ENCODE peak calls at places on chromosomes 7 and 10, in seven cellular contexts. One of them, this sample, is unnamed.

GRCh38 chr7:33185786-33186185 is 56.4 kb downstream of the BBS9 start:
- DNase-seq in stomach: no peak
- DNase-seq in HCT116: peak
- DNase-seq in right atrium auricular region: no peak
- DNase-seq in ovary: no peak
- DNase-seq in HepG2: peak
- DNase-seq in GM20000: peak
- DNase-seq in this sample: peak

GRCh38 chr10:124680675-124681074 is 63.5 kb downstream of the FAM53B start:
- DNase-seq in ovary: no peak
- DNase-seq in right atrium auricular region: peak
- DNase-seq in HepG2: no peak
- DNase-seq in stomach: no peak
- DNase-seq in HCT116: no peak
- DNase-seq in GM20000: no peak
- DNase-seq in this sample: no peak

GRCh38 chr10:93471110-93471651 is 11.0 kb downstream of the MYOF start:
- DNase-seq in right atrium auricular region: no peak
- DNase-seq in GM20000: no peak
- DNase-seq in stomach: no peak
- DNase-seq in HepG2: peak
- DNase-seq in ovary: no peak
- DNase-seq in HCT116: peak
- DNase-seq in this sample: no peak

GRCh38 chr10:3067859-3068179 is 471 bp downstream of the PFKP start:
- DNase-seq in stomach: no peak
- DNase-seq in ovary: no peak
- DNase-seq in HCT116: no peak
- DNase-seq in right atrium auricular region: no peak
- DNase-seq in HepG2: no peak
- DNase-seq in GM20000: peak
- DNase-seq in this sample: peak

GRCh38 chr7:157224627-157225026 is 85.9 kb downstream of the UBE3C start:
- DNase-seq in right atrium auricular region: no peak
- DNase-seq in HepG2: peak
- DNase-seq in stomach: no peak
- DNase-seq in GM20000: no peak
- DNase-seq in ovary: no peak
- DNase-seq in HCT116: no peak
- DNase-seq in this sample: no peak

GRCh38 chr10:98608417-98608816 is 161.7 kb upstream of the HPS1 start:
- DNase-seq in stomach: no peak
- DNase-seq in HepG2: no peak
- DNase-seq in GM20000: no peak
- DNase-seq in ovary: no peak
- DNase-seq in HCT116: no peak
- DNase-seq in right atrium auricular region: no peak
- DNase-seq in this sample: no peak

GRCh38 chr7:137940656-137941518 is 61.0 kb downstream of the CREB3L2 start:
- DNase-seq in ovary: no peak
- DNase-seq in HCT116: no peak
- DNase-seq in right atrium auricular region: no peak
- DNase-seq in GM20000: no peak
- DNase-seq in stomach: peak
- DNase-seq in HepG2: peak
- DNase-seq in this sample: no peak

GRCh38 chr7:148400101-148400500 is 190.5 kb upstream of the C7orf33 start:
- DNase-seq in HCT116: no peak
- DNase-seq in stomach: no peak
- DNase-seq in ovary: no peak
- DNase-seq in HepG2: no peak
- DNase-seq in GM20000: no peak
- DNase-seq in right atrium auricular region: no peak
- DNase-seq in this sample: no peak

GRCh38 chr10:78424721-78425120 is 391.1 kb downstream of the RPS24 start:
- DNase-seq in ovary: no peak
- DNase-seq in GM20000: no peak
- DNase-seq in HepG2: peak
- DNase-seq in HCT116: peak
- DNase-seq in right atrium auricular region: no peak
- DNase-seq in stomach: no peak
- DNase-seq in this sample: no peak

GRCh38 chr10:97186911-97187310 is 1.2 kb upstream of the SLIT1 start:
- DNase-seq in HepG2: no peak
- DNase-seq in HCT116: no peak
- DNase-seq in stomach: no peak
- DNase-seq in right atrium auricular region: no peak
- DNase-seq in ovary: no peak
- DNase-seq in GM20000: no peak
- DNase-seq in this sample: no peak

GRCh38 chr10:97183314-97183713 is 2.4 kb downstream of the SLIT1 start:
- DNase-seq in ovary: no peak
- DNase-seq in HepG2: no peak
- DNase-seq in stomach: no peak
- DNase-seq in HCT116: no peak
- DNase-seq in right atrium auricular region: no peak
- DNase-seq in GM20000: no peak
- DNase-seq in this sample: no peak

GRCh38 chr10:97184971-97185325 is 811 bp downstream of the SLIT1 start:
- DNase-seq in GM20000: no peak
- DNase-seq in HepG2: no peak
- DNase-seq in HCT116: no peak
- DNase-seq in stomach: no peak
- DNase-seq in right atrium auricular region: no peak
- DNase-seq in ovary: no peak
- DNase-seq in this sample: no peak

GRCh38 chr10:97188234-97188847 is 2.6 kb upstream of the SLIT1 start:
- DNase-seq in HepG2: no peak
- DNase-seq in right atrium auricular region: no peak
- DNase-seq in GM20000: no peak
- DNase-seq in HCT116: no peak
- DNase-seq in stomach: no peak
- DNase-seq in ovary: no peak
- DNase-seq in this sample: peak

GRCh38 chr10:97185326-97186058 is at the start of gene SLIT1:
- DNase-seq in ovary: no peak
- DNase-seq in stomach: no peak
- DNase-seq in HepG2: no peak
- DNase-seq in GM20000: no peak
- DNase-seq in right atrium auricular region: no peak
- DNase-seq in HCT116: no peak
- DNase-seq in this sample: no peak
- TF ChIP-seq CTCF in ovary: no peak
- TF ChIP-seq CTCF in stomach: no peak
- TF ChIP-seq CTCF in HepG2: no peak
- TF ChIP-seq CTCF in GM20000: no peak
- TF ChIP-seq CTCF in right atrium auricular region: no peak
- TF ChIP-seq CTCF in HCT116: no peak
- TF ChIP-seq CTCF in this sample: no peak

DNA sequence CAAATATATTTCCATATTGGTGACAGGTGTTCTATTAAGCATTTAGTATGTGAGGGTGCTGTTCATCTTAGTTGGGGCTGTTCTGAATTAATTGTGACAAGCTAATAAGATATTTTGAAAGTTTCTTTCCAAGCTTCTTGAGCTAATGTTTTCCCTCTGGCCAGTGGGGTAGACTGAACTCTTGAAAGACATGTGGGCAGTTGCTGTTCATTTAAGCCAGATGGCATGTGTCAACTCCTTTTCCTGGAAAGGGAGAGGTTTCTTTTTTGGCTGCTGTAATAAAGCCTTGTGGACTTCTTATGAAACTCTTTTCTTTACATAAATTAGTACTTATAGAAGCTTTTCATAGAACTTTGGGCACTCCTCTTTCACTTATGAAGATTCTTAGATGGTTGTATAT is 21.7 kb downstream of the RAB18 start:
- DNase-seq in ovary: no peak
- DNase-seq in stomach: no peak
- DNase-seq in HCT116: no peak
- DNase-seq in HepG2: no peak
- DNase-seq in GM20000: no peak
- DNase-seq in right atrium auricular region: no peak
- DNase-seq in this sample: no peak
- TF ChIP-seq CTCF in ovary: no peak
- TF ChIP-seq CTCF in stomach: no peak
- TF ChIP-seq CTCF in HCT116: no peak
- TF ChIP-seq CTCF in HepG2: no peak
- TF ChIP-seq CTCF in GM20000: no peak
- TF ChIP-seq CTCF in right atrium auricular region: no peak
- TF ChIP-seq CTCF in this sample: no peak

GRCh38 chr7:3893151-3893788 is 592.2 kb downstream of the SDK1 start:
- DNase-seq in GM20000: no peak
- DNase-seq in stomach: no peak
- DNase-seq in right atrium auricular region: no peak
- DNase-seq in ovary: no peak
- DNase-seq in HepG2: no peak
- DNase-seq in HCT116: no peak
- DNase-seq in this sample: no peak

GRCh38 chr7:3895341-3895740 is 594.3 kb downstream of the SDK1 start:
- DNase-seq in right atrium auricular region: no peak
- DNase-seq in stomach: no peak
- DNase-seq in GM20000: no peak
- DNase-seq in HepG2: no peak
- DNase-seq in HCT116: no peak
- DNase-seq in ovary: no peak
- DNase-seq in this sample: no peak

GRCh38 chr7:3892167-3892566 is 591.1 kb downstream of the SDK1 start:
- DNase-seq in GM20000: no peak
- DNase-seq in HCT116: no peak
- DNase-seq in stomach: no peak
- DNase-seq in right atrium auricular region: no peak
- DNase-seq in ovary: no peak
- DNase-seq in HepG2: no peak
- DNase-seq in this sample: no peak

GRCh38 chr7:3893789-3894153 is 592.7 kb downstream of the SDK1 start:
- DNase-seq in HCT116: no peak
- DNase-seq in stomach: no peak
- DNase-seq in ovary: no peak
- DNase-seq in right atrium auricular region: no peak
- DNase-seq in HepG2: no peak
- DNase-seq in GM20000: no peak
- DNase-seq in this sample: no peak

DNA sequence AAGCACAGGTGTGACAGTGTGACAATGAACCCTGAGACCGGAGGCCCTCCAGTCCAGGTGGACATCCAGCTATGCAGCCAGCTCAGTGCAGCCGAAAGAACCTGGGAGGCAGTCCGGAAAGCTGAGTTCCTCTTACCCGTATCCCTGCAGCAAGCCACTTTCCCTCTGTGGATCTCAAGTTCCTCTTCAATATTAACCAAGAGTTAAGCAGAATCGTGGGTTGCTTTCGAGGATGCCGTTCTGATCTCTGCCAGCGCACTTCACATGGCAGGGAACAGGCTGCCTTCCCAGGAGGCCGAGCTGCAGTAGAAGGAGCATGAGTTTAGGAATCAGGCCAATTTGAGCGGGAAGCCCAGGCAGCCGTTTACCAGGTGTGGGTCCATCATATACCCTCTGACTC is 591.6 kb downstream of the SDK1 start:
- DNase-seq in HepG2: no peak
- DNase-seq in stomach: no peak
- DNase-seq in HCT116: no peak
- DNase-seq in right atrium auricular region: no peak
- DNase-seq in GM20000: no peak
- DNase-seq in ovary: no peak
- DNase-seq in this sample: no peak
- TF ChIP-seq CTCF in HepG2: no peak
- TF ChIP-seq CTCF in stomach: no peak
- TF ChIP-seq CTCF in HCT116: no peak
- TF ChIP-seq CTCF in right atrium auricular region: no peak
- TF ChIP-seq CTCF in GM20000: no peak
- TF ChIP-seq CTCF in ovary: no peak
- TF ChIP-seq CTCF in this sample: no peak

GRCh38 chr10:129741978-129742741 is 221.9 kb downstream of the EBF3 start:
- DNase-seq in HCT116: no peak
- DNase-seq in stomach: peak
- DNase-seq in right atrium auricular region: no peak
- DNase-seq in GM20000: no peak
- DNase-seq in ovary: no peak
- DNase-seq in HepG2: no peak
- DNase-seq in this sample: no peak

GRCh38 chr10:129742742-129743550 is 221.1 kb downstream of the EBF3 start:
- DNase-seq in HepG2: no peak
- DNase-seq in stomach: peak
- DNase-seq in HCT116: no peak
- DNase-seq in GM20000: no peak
- DNase-seq in ovary: no peak
- DNase-seq in right atrium auricular region: peak
- DNase-seq in this sample: no peak

GRCh38 chr10:129744896-129745750 is 219.0 kb downstream of the EBF3 start:
- DNase-seq in GM20000: no peak
- DNase-seq in HCT116: no peak
- DNase-seq in ovary: no peak
- DNase-seq in right atrium auricular region: no peak
- DNase-seq in stomach: no peak
- DNase-seq in HepG2: no peak
- DNase-seq in this sample: no peak

GRCh38 chr10:129743738-129744133 is 220.3 kb downstream of the EBF3 start:
- DNase-seq in HepG2: no peak
- DNase-seq in stomach: peak
- DNase-seq in ovary: no peak
- DNase-seq in HCT116: no peak
- DNase-seq in GM20000: no peak
- DNase-seq in right atrium auricular region: no peak
- DNase-seq in this sample: no peak

GRCh38 chr10:129744134-129744895 is 219.8 kb downstream of the EBF3 start:
- DNase-seq in GM20000: no peak
- DNase-seq in ovary: no peak
- DNase-seq in HCT116: no peak
- DNase-seq in right atrium auricular region: peak
- DNase-seq in stomach: peak
- DNase-seq in HepG2: no peak
- DNase-seq in this sample: no peak
- TF ChIP-seq CTCF in GM20000: no peak
- TF ChIP-seq CTCF in ovary: no peak
- TF ChIP-seq CTCF in HCT116: no peak
- TF ChIP-seq CTCF in right atrium auricular region: no peak
- TF ChIP-seq CTCF in stomach: no peak
- TF ChIP-seq CTCF in HepG2: no peak
- TF ChIP-seq CTCF in this sample: no peak

GRCh38 chr7:123367508-123368122 is 166.8 kb downstream of the IQUB start:
- DNase-seq in ovary: no peak
- DNase-seq in stomach: no peak
- DNase-seq in HCT116: peak
- DNase-seq in GM20000: peak
- DNase-seq in right atrium auricular region: no peak
- DNase-seq in HepG2: peak
- DNase-seq in this sample: peak
- TF ChIP-seq CTCF in ovary: no peak
- TF ChIP-seq CTCF in stomach: no peak
- TF ChIP-seq CTCF in HCT116: peak
- TF ChIP-seq CTCF in GM20000: peak
- TF ChIP-seq CTCF in right atrium auricular region: peak
- TF ChIP-seq CTCF in HepG2: peak
- TF ChIP-seq CTCF in this sample: peak

DNA sequence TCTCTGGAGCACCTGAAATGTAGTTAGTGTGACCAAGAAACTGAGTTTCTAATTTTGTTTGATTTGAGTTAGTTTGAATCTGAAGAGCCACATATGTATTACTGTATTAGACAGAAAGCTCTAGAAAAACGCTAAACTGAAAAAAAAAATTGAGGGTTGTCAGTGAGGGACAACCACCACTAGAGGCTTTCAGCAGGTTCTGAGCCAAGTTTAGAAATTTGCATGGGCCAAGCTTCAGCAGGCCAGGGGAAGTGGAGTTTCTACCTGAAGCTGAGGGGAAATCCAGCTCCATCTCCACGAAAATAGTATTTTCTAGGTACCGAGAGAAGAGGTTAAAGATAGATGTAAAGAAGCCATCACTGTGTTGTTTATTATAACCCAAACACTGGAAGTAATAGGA is 77.9 kb upstream of the PLXNA4 start:
- DNase-seq in stomach: no peak
- DNase-seq in GM20000: peak
- DNase-seq in ovary: no peak
- DNase-seq in right atrium auricular region: no peak
- DNase-seq in HCT116: peak
- DNase-seq in HepG2: no peak
- DNase-seq in this sample: peak
- TF ChIP-seq CTCF in stomach: no peak
- TF ChIP-seq CTCF in GM20000: no peak
- TF ChIP-seq CTCF in ovary: no peak
- TF ChIP-seq CTCF in right atrium auricular region: peak
- TF ChIP-seq CTCF in HCT116: peak
- TF ChIP-seq CTCF in HepG2: no peak
- TF ChIP-seq CTCF in this sample: peak